ENCODE peak calls at places on chromosomes 12 and 14, in eight cellular contexts. J is mucosa of descending colon, W is MCF 10A, V is AG10803, F is bronchial epithelial cell, R is transverse colon, Y is Calu3, B is lower lobe of right lung. D is an unnamed sample.

GRCh38 chr14:106883218-106883692 is 1356.9 kb downstream of the TMEM121 start:
- DNase-seq in V (no peak), Y (peak; percentile 37), B (no peak), F (no peak), W (no peak), R (no peak), J (peak; percentile 23), D (no peak)

GRCh38 chr12:131363416-131363815 is 347.5 kb upstream of the SFSWAP start:
- DNase-seq in J (no peak), F (no peak), Y (no peak), R (no peak), W (no peak), V (no peak), B (no peak), D (no peak)

GRCh38 chr12:214005-214736 is at the start of gene SLC6A12:
- DNase-seq in F (peak; percentile 14), Y (no peak), R (no peak), V (no peak), W (peak; percentile 13), B (no peak), J (no peak), D (no peak)

GRCh38 chr14:79820866-79821535 is 390.3 kb downstream of the DIO2 start:
- DNase-seq in W (no peak), Y (no peak), J (no peak), V (no peak), B (no peak), R (no peak), F (no peak), D (no peak)

GRCh38 chr12:52494518-52494917 is 1.5 kb upstream of the KRT6A start:
- DNase-seq in J (no peak), V (peak; percentile 87), Y (no peak), R (peak; percentile 17), F (peak; percentile 92), B (peak; percentile 67), W (peak; percentile 100), D (peak; percentile 50)

GRCh38 chr12:87074801-87075200 is 818.6 kb upstream of the MGAT4C start:
- DNase-seq in W (no peak), F (no peak), Y (no peak), R (no peak), B (no peak), J (no peak), V (peak; percentile 20), D (no peak)

GRCh38 chr12:88633312-88633711 is 53.0 kb upstream of the KITLG start:
- DNase-seq in J (no peak), F (no peak), Y (no peak), V (no peak), B (no peak), R (no peak), W (peak; percentile 13), D (no peak)

GRCh38 chr12:116434155-116435065 is 124.8 kb upstream of the MAP1LC3B2 start:
- DNase-seq in V (peak; percentile 95), J (peak; percentile 70), B (peak; percentile 87), W (peak; percentile 92), Y (peak; percentile 81), R (peak; percentile 77), F (peak; percentile 74), D (peak; percentile 80)

DNA sequence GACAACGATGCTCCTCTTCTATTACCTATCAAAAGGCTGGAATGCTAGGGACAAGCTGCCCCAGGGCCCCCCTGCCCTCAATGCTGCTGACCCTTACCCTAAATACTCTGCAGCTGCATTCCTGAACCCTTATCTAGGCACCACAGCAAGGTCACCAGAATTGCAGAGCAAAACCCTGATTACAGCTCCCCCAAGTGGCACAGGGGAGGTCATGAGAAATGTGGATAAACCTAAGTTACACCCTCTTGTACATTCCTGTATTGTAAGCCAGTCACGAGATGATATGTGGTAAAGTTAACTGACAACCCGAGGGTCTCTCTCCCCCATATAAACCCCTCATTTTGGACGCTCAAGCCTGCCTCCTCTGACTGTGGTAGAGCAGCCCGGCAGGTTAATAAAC is 411.8 kb upstream of the STXBP6 start:
- DNase-seq in J (no peak), Y (no peak), W (no peak), V (no peak), F (no peak), B (no peak), R (no peak), D (no peak)
- TF ChIP-seq CTCF in J (no peak), Y (no peak), W (no peak), V (no peak), F (no peak), B (no peak), R (no peak), D (no peak)

GRCh38 chr14:37620856-37621255 is 25.4 kb downstream of the TTC6 start:
- DNase-seq in J (no peak), V (no peak), W (no peak), F (no peak), Y (no peak), R (no peak), B (no peak), D (no peak)

GRCh38 chr14:37623971-37624370 is 28.5 kb downstream of the TTC6 start:
- DNase-seq in Y (no peak), V (no peak), W (peak; percentile 76), F (peak; percentile 95), J (no peak), B (no peak), R (no peak), D (peak; percentile 3)

GRCh38 chr14:37623552-37623951 is 28.1 kb downstream of the TTC6 start:
- DNase-seq in J (peak; percentile 4), B (no peak), R (no peak), Y (no peak), W (peak; percentile 97), V (peak; percentile 58), F (peak; percentile 98), D (peak; percentile 44)

GRCh38 chr14:37625597-37626595 is 30.5 kb downstream of the TTC6 start:
- DNase-seq in F (peak; percentile 18), B (no peak), Y (no peak), J (no peak), R (no peak), W (no peak), V (no peak), D (no peak)

GRCh38 chr14:37622231-37622923 is 26.9 kb downstream of the TTC6 start:
- DNase-seq in R (no peak), W (no peak), Y (no peak), B (no peak), F (no peak), V (peak; percentile 25), J (no peak), D (peak; percentile 44)
- TF ChIP-seq CTCF in R (no peak), W (no peak), Y (no peak), B (no peak), F (no peak), V (no peak), J (no peak), D (no peak)

GRCh38 chr14:99682809-99683618 is 1.1 kb upstream of the CYP46A1 start:
- DNase-seq in W (peak; percentile 76), B (peak; percentile 86), F (peak; percentile 31), J (peak; percentile 90), Y (peak; percentile 88), R (peak; percentile 81), V (peak; percentile 58), D (peak; percentile 22)
- TF ChIP-seq CTCF in W (peak; percentile 94), B (peak; percentile 96), F (peak; percentile 96), J (peak; percentile 94), Y (peak; percentile 82), R (peak; percentile 83), V (peak; percentile 75), D (peak; percentile 65)

GRCh38 chr12:63802012-63802608 is 22.4 kb downstream of the RXYLT1 start:
- DNase-seq in B (no peak), F (peak; percentile 24), V (peak; percentile 30), Y (no peak), J (no peak), R (no peak), W (peak; percentile 23), D (no peak)
- TF ChIP-seq CTCF in B (peak; percentile 50), F (peak; percentile 38), V (peak; percentile 70), Y (peak; percentile 46), J (no peak), R (peak; percentile 62), W (peak; percentile 59), D (peak; percentile 71)

GRCh38 chr12:57737467-57738141 is 938 bp downstream of the AGAP2 start:
- DNase-seq in W (no peak), R (no peak), Y (no peak), F (no peak), J (no peak), B (no peak), V (no peak), D (no peak)
- TF ChIP-seq CTCF in W (peak; percentile 12), R (no peak), Y (no peak), F (peak; percentile 40), J (no peak), B (peak; percentile 31), V (peak; percentile 34), D (no peak)

DNA sequence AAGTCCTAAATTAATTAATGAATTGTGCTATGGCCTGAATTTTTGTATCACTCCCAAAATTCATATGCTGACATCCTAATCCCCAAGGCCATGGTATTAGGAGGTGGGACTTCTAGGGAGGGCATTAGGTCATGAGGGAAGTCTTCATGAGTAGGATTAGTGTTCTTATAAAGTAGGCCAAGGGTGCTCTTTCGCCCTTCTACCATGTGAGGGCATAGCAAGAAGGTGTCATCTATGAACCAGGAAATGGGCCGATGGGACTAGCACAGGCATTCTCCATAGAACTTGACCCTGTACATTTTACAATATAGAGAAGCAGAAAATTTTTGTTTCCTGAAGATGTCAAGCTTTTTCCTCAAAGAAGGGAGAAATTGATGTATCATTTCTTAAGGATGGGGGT is 12.5 kb downstream of the SYT10 start:
- DNase-seq in R (no peak), F (peak; percentile 33), B (no peak), Y (peak; percentile 50), J (no peak), W (peak; percentile 54), V (no peak), D (no peak)
- TF ChIP-seq CTCF in R (no peak), F (peak; percentile 43), B (no peak), Y (peak; percentile 47), J (no peak), W (no peak), V (no peak), D (no peak)

DNA sequence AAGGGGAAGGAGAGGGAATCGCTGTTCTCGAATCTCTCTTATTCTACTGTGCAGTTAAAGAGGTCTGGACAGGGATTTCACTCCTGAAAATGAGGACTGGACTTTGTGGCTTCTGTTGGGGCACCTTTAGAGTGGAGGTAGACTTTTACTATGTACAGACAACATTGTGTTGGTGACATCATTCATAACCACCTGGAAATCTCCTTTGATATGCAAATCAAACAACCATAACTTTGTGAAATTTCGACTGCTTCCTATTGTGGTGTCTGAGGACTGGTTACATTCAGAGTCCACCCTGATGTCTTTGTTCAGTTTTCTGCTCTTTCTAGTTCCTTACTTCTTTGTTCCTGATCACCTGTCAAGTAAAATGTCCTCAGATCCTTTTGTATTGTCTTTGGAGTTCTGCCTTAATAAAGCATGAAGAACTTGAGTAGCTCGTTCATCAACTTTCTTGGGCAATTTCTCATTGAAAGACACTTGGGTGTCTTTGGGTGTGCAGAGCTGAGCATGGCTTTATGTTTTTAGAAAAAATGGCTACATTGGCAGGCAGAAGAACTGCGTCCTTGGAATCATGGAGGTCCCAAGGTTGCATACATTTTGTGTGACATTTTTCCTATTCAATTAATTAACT is 29.8 kb downstream of the LRRK2 start:
- DNase-seq in J (no peak), W (no peak), B (no peak), V (no peak), R (no peak), Y (no peak), F (peak; percentile 2), D (no peak)
- TF ChIP-seq CTCF in J (no peak), W (no peak), B (no peak), V (no peak), R (no peak), Y (no peak), F (no peak), D (no peak)

D was measured in astrocyte.